ENCODE peak calls at places on chromosomes 4 and X, in seven cellular contexts. One of them, this sample, is unnamed.

GRCh38 chr4:62279689-62280088 is 1079.6 kb downstream of the ADGRL3 start:
- DNase-seq in stimulated activated CD8-positive, alpha-beta memory T cell treated with anti-CD3 and anti-CD28 coated beads, Interleukin-15, amount 100 ng/mL, for 24 hours: no peak
- DNase-seq in D341Med: no peak
- DNase-seq in fibroblast of pulmonary artery: no peak
- DNase-seq in aorta: no peak
- DNase-seq in GM03348: no peak
- DNase-seq in SJCRH30: no peak
- DNase-seq in this sample: no peak

GRCh38 chr4:184281231-184282139 is 63.8 kb upstream of the ENPP6 start:
- DNase-seq in stimulated activated CD8-positive, alpha-beta memory T cell treated with anti-CD3 and anti-CD28 coated beads, Interleukin-15, amount 100 ng/mL, for 24 hours: no peak
- DNase-seq in D341Med: no peak
- DNase-seq in fibroblast of pulmonary artery: no peak
- DNase-seq in aorta: no peak
- DNase-seq in GM03348: no peak
- DNase-seq in SJCRH30: no peak
- DNase-seq in this sample: no peak

GRCh38 chrX:18101087-18101486 is 119.6 kb downstream of the BEND2 start:
- DNase-seq in stimulated activated CD8-positive, alpha-beta memory T cell treated with anti-CD3 and anti-CD28 coated beads, Interleukin-15, amount 100 ng/mL, for 24 hours: no peak
- DNase-seq in D341Med: no peak
- DNase-seq in fibroblast of pulmonary artery: no peak
- DNase-seq in aorta: no peak
- DNase-seq in GM03348: no peak
- DNase-seq in SJCRH30: no peak
- DNase-seq in this sample: no peak

GRCh38 chrX:101276238-101276637 is 14.9 kb downstream of the TAF7L start:
- DNase-seq in stimulated activated CD8-positive, alpha-beta memory T cell treated with anti-CD3 and anti-CD28 coated beads, Interleukin-15, amount 100 ng/mL, for 24 hours: no peak
- DNase-seq in D341Med: no peak
- DNase-seq in fibroblast of pulmonary artery: no peak
- DNase-seq in aorta: no peak
- DNase-seq in GM03348: no peak
- DNase-seq in SJCRH30: no peak
- DNase-seq in this sample: no peak

GRCh38 chrX:105460366-105460765 is 239.9 kb upstream of the TEX13A start:
- DNase-seq in stimulated activated CD8-positive, alpha-beta memory T cell treated with anti-CD3 and anti-CD28 coated beads, Interleukin-15, amount 100 ng/mL, for 24 hours: no peak
- DNase-seq in D341Med: no peak
- DNase-seq in fibroblast of pulmonary artery: peak; percentile 56
- DNase-seq in aorta: no peak
- DNase-seq in GM03348: no peak
- DNase-seq in SJCRH30: no peak
- DNase-seq in this sample: no peak

GRCh38 chr4:61461956-61462355 is 261.8 kb downstream of the ADGRL3 start:
- DNase-seq in stimulated activated CD8-positive, alpha-beta memory T cell treated with anti-CD3 and anti-CD28 coated beads, Interleukin-15, amount 100 ng/mL, for 24 hours: no peak
- DNase-seq in D341Med: no peak
- DNase-seq in fibroblast of pulmonary artery: no peak
- DNase-seq in aorta: no peak
- DNase-seq in GM03348: no peak
- DNase-seq in SJCRH30: no peak
- DNase-seq in this sample: no peak

GRCh38 chr4:23782778-23783455 is 106.9 kb downstream of the PPARGC1A start:
- DNase-seq in stimulated activated CD8-positive, alpha-beta memory T cell treated with anti-CD3 and anti-CD28 coated beads, Interleukin-15, amount 100 ng/mL, for 24 hours: no peak
- DNase-seq in D341Med: no peak
- DNase-seq in fibroblast of pulmonary artery: no peak
- DNase-seq in aorta: no peak
- DNase-seq in GM03348: no peak
- DNase-seq in SJCRH30: no peak
- DNase-seq in this sample: no peak

GRCh38 chr4:171880136-171880535 is 66.9 kb downstream of the GALNTL6 start:
- DNase-seq in stimulated activated CD8-positive, alpha-beta memory T cell treated with anti-CD3 and anti-CD28 coated beads, Interleukin-15, amount 100 ng/mL, for 24 hours: no peak
- DNase-seq in D341Med: no peak
- DNase-seq in fibroblast of pulmonary artery: peak; percentile 79
- DNase-seq in aorta: no peak
- DNase-seq in GM03348: peak; percentile 2
- DNase-seq in SJCRH30: no peak
- DNase-seq in this sample: no peak

GRCh38 chrX:21940356-21940829 is at the start of gene SMS:
- DNase-seq in stimulated activated CD8-positive, alpha-beta memory T cell treated with anti-CD3 and anti-CD28 coated beads, Interleukin-15, amount 100 ng/mL, for 24 hours: peak; percentile 23
- DNase-seq in D341Med: peak; percentile 82
- DNase-seq in fibroblast of pulmonary artery: peak; percentile 66
- DNase-seq in aorta: peak; percentile 86
- DNase-seq in GM03348: peak; percentile 88
- DNase-seq in SJCRH30: peak; percentile 81
- DNase-seq in this sample: peak; percentile 14

GRCh38 chr4:61555789-61556188 is 355.7 kb downstream of the ADGRL3 start:
- DNase-seq in stimulated activated CD8-positive, alpha-beta memory T cell treated with anti-CD3 and anti-CD28 coated beads, Interleukin-15, amount 100 ng/mL, for 24 hours: no peak
- DNase-seq in D341Med: no peak
- DNase-seq in fibroblast of pulmonary artery: peak; percentile 88
- DNase-seq in aorta: no peak
- DNase-seq in GM03348: no peak
- DNase-seq in SJCRH30: no peak
- DNase-seq in this sample: no peak

GRCh38 chrX:151852294-151852693 is 60.4 kb upstream of the MAGEA4 start:
- DNase-seq in stimulated activated CD8-positive, alpha-beta memory T cell treated with anti-CD3 and anti-CD28 coated beads, Interleukin-15, amount 100 ng/mL, for 24 hours: no peak
- DNase-seq in D341Med: no peak
- DNase-seq in fibroblast of pulmonary artery: no peak
- DNase-seq in aorta: no peak
- DNase-seq in GM03348: no peak
- DNase-seq in SJCRH30: no peak
- DNase-seq in this sample: no peak